ENCODE peak calls at places on chromosomes 1 and 21, in eight cellular contexts. W, K, R, G, F, P, T and O are unnamed samples.

GRCh38 chr1:182129398-182129797 is 67.9 kb upstream of the ZNF648 start:
- DNase-seq in T (no peak), W (no peak), R (no peak), P (no peak), K (no peak), F (peak; percentile 64), G (no peak), O (no peak)

GRCh38 chr1:234967121-234967520 is 161.5 kb downstream of the TOMM20 start:
- DNase-seq in K (no peak), W (no peak), G (no peak), R (no peak), F (no peak), T (peak; percentile 52), P (no peak), O (no peak)

GRCh38 chr1:155834296-155834926 is 22.6 kb downstream of the GON4L start:
- DNase-seq in W (peak; percentile 81), G (peak; percentile 95), K (peak; percentile 50), P (no peak), F (no peak), T (no peak), R (no peak), O (no peak)

GRCh38 chr1:230141002-230141648 is 74.1 kb downstream of the GALNT2 start:
- DNase-seq in T (peak; percentile 81), P (no peak), F (no peak), G (peak; percentile 62), W (peak; percentile 75), K (peak; percentile 38), R (no peak), O (no peak)

GRCh38 chr1:198359024-198359653 is 181.3 kb downstream of the ATP6V1G3 start:
- DNase-seq in R (no peak), W (no peak), K (peak; percentile 41), T (no peak), F (no peak), P (no peak), G (peak; percentile 13), O (no peak)

GRCh38 chr21:44291078-44291935 is 5.6 kb downstream of the AIRE start:
- DNase-seq in G (no peak), R (no peak), K (no peak), W (no peak), T (no peak), F (no peak), P (no peak), O (no peak)

GRCh38 chr1:232983375-232983774 is 33.0 kb downstream of the NTPCR start:
- DNase-seq in R (no peak), K (no peak), W (no peak), T (no peak), F (no peak), G (no peak), P (no peak), O (no peak)

GRCh38 chr1:116671835-116672234 is 4.3 kb upstream of the IGSF3 start:
- DNase-seq in R (no peak), G (no peak), K (no peak), F (no peak), P (no peak), T (no peak), W (peak; percentile 43), O (no peak)

GRCh38 chr1:162908236-162908635 is 47.3 kb upstream of the CCDC190 start:
- DNase-seq in G (no peak), F (no peak), W (no peak), R (no peak), T (no peak), K (no peak), P (no peak), O (no peak)

GRCh38 chr1:55214214-55214902 is 806 bp downstream of the USP24 start:
- DNase-seq in R (peak; percentile 59), W (peak; percentile 29), G (no peak), K (peak; percentile 29), T (peak; percentile 71), F (peak; percentile 43), P (peak; percentile 50), O (peak; percentile 45)

GRCh38 chr1:223298706-223299105 is 65.3 kb downstream of the SUSD4 start:
- DNase-seq in K (peak; percentile 7), R (no peak), T (no peak), F (no peak), W (peak; percentile 59), P (no peak), G (no peak), O (no peak)

GRCh38 chr1:5370321-5370720 is 621.9 kb downstream of the NPHP4 start:
- DNase-seq in W (no peak), R (no peak), T (peak; percentile 2), G (no peak), F (no peak), K (no peak), P (no peak), O (no peak)

GRCh38 chr21:17466166-17466565 is 46.7 kb upstream of the CXADR start:
- DNase-seq in K (peak; percentile 55), T (no peak), W (peak; percentile 87), F (no peak), G (peak; percentile 75), P (no peak), R (no peak), O (no peak)

GRCh38 chr21:29181799-29182470 is 51.5 kb downstream of the MAP3K7CL start:
- DNase-seq in K (peak; percentile 93), T (no peak), W (peak; percentile 95), F (no peak), P (peak; percentile 65), R (no peak), G (peak; percentile 93), O (no peak)

GRCh38 chr1:66350001-66350547 is 183.9 kb upstream of the SGIP1 start:
- DNase-seq in W (peak; percentile 46), G (peak; percentile 55), P (no peak), T (no peak), K (peak; percentile 46), F (no peak), R (no peak), O (no peak)

GRCh38 chr1:112296908-112297307 is 99.1 kb upstream of the CTTNBP2NL start:
- DNase-seq in F (no peak), G (no peak), W (peak; percentile 11), T (no peak), K (peak; percentile 30), P (no peak), R (no peak), O (no peak)

GRCh38 chr1:213484333-213484732 is 433.3 kb downstream of the RPS6KC1 start:
- DNase-seq in T (no peak), W (no peak), P (no peak), K (no peak), G (no peak), F (no peak), R (no peak), O (no peak)

DNA sequence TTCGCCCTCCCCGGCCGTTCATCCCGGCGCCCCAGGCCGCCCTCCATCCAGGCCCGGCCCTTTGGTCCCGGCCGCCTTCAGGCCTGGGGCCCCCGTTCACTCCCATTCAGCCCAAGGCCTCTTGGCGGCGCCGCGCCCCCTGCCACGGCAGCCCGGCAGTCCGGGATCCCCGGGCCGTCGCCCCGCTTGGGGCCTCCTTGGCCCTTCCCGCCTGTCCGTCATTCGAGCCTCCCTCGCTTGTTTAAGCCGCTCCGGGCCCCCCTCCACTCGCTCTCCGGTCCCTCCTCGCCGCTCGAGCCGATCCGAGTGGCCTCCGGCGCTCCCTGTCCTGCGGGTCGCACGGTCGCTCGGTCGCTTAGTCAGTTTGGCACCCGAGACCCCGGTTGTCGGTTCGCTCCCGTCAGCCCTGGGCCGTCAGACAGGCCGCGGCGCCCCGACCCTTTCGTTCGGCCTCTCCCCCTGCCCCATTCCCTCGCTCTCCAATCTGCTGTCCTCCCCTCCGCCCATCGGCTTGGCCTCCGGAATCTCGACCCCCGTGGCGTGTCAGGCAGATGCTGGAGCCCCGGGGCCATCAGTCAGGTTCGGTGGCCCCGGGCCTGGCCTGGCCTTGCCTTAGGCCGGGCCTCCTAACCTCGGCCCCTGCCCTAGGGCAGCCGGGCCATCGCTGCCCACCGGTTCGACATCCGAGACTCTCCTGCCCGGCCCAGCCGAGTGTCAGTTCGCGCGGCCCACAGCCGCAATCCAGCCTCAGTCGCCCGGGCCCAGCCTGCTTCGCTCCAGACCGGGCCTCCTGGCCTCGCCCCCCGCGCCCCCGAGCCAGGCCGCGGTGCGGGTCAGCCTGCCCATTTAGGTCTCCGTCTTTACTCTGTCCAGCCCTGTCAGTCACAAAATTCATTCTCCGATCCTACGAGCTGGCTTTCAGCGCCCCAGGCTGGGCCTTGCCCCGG is 1.1 kb downstream of the LRRC41 start:
- DNase-seq in P (peak; percentile 55), K (peak; percentile 68), G (peak; percentile 39), T (peak; percentile 74), W (peak; percentile 66), R (peak; percentile 72), F (peak; percentile 46), O (peak; percentile 42)
- TF ChIP-seq CTCF in P (no peak), K (no peak), G (peak; percentile 20), T (no peak), W (no peak), R (no peak), F (peak; percentile 35), O (peak; percentile 2)

GRCh38 chr1:68383092-68383491 is 66.7 kb downstream of the RPE65 start:
- DNase-seq in T (no peak), P (no peak), K (no peak), G (no peak), F (no peak), W (no peak), R (no peak), O (no peak)

GRCh38 chr1:68384872-68385390 is 64.8 kb downstream of the RPE65 start:
- DNase-seq in T (no peak), G (peak; percentile 87), F (no peak), W (peak; percentile 98), R (no peak), K (peak; percentile 77), P (peak; percentile 57), O (no peak)

GRCh38 chr1:68378296-68379084 is 71.3 kb downstream of the RPE65 start:
- DNase-seq in G (peak; percentile 40), R (no peak), F (no peak), K (no peak), W (peak; percentile 59), P (no peak), T (no peak), O (no peak)

GRCh38 chr1:68379085-68379478 is 70.7 kb downstream of the RPE65 start:
- DNase-seq in G (peak; percentile 8), R (no peak), T (no peak), K (no peak), F (no peak), W (no peak), P (no peak), O (no peak)

GRCh38 chr1:68384321-68384813 is 65.4 kb downstream of the RPE65 start:
- DNase-seq in K (peak; percentile 97), T (no peak), G (peak; percentile 100), P (peak; percentile 49), R (no peak), W (peak; percentile 100), F (no peak), O (no peak)
- TF ChIP-seq CTCF in K (peak; percentile 59), T (no peak), G (peak; percentile 36), P (peak; percentile 63), R (no peak), W (peak; percentile 37), F (no peak), O (no peak)

DNA sequence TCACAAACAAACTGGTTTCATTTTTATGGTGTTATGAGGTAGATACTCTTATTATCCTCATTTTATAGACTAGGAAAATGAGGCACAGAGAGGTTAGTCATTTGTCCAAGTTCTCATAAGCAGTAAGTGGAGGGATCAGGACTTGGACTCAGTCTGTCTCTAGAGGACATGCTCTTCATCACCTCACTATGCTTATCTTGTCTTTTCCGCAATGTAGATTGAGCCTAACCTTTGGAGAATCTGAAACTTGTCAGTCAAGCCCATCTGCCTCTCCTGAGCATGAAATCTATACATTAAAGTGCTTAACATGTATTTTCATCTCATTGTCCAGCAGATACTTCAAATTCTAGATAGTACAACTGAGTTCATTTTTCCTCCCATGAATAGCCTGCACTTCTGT is 11.8 kb upstream of the CDC14A start:
- DNase-seq in T (no peak), R (no peak), F (no peak), G (no peak), P (no peak), W (no peak), K (no peak), O (no peak)
- TF ChIP-seq CTCF in T (no peak), R (no peak), F (no peak), G (no peak), P (no peak), W (no peak), K (no peak), O (no peak)

GRCh38 chr1:14787604-14788003 is 189.1 kb downstream of the KAZN start:
- DNase-seq in F (peak; percentile 40), W (no peak), P (no peak), G (no peak), K (no peak), R (no peak), T (no peak), O (no peak)
- TF ChIP-seq CTCF in F (no peak), W (no peak), P (no peak), G (no peak), K (no peak), R (no peak), T (no peak), O (no peak)